ENCODE peak calls at places on chromosomes 1 and 21, in four cellular contexts. J, E, L and D are unnamed samples.

GRCh38 chr1:232378266-232379041 is 251.5 kb downstream of the SIPA1L2 start:
- DNase-seq in J (peak; percentile 55), E (no peak), L (no peak), D (no peak)

GRCh38 chr1:107464827-107465226 is 324.0 kb downstream of the NTNG1 start:
- DNase-seq in J (no peak), E (no peak), L (no peak), D (no peak)

GRCh38 chr1:185646202-185646683 is 87.9 kb upstream of the HMCN1 start:
- DNase-seq in J (peak; percentile 98), E (peak; percentile 90), L (peak; percentile 90), D (peak; percentile 98)

GRCh38 chr1:4172659-4173599 is 272.9 kb upstream of the C1orf174 start:
- DNase-seq in J (no peak), E (no peak), L (peak; percentile 1), D (no peak)

GRCh38 chr21:17931080-17931479 is 111.9 kb upstream of the C21orf91 start:
- DNase-seq in J (no peak), E (no peak), L (no peak), D (no peak)

GRCh38 chr21:34900376-34900775 is 148.7 kb downstream of the RUNX1 start:
- DNase-seq in J (peak; percentile 61), E (peak; percentile 37), L (no peak), D (no peak)

GRCh38 chr1:18100493-18101063 is 7.0 kb upstream of the IGSF21 start:
- DNase-seq in J (peak; percentile 48), E (peak; percentile 75), L (peak; percentile 70), D (peak; percentile 11)

GRCh38 chr1:218459878-218460277 is 114.7 kb downstream of the TGFB2 start:
- DNase-seq in J (peak; percentile 96), E (peak; percentile 50), L (no peak), D (peak; percentile 51)

GRCh38 chr1:232322162-232322734 is 307.7 kb downstream of the SIPA1L2 start:
- DNase-seq in J (no peak), E (peak; percentile 59), L (no peak), D (no peak)

GRCh38 chr1:45892068-45892785 is 88.8 kb downstream of the MAST2 start:
- DNase-seq in J (peak; percentile 96), E (peak; percentile 76), L (no peak), D (no peak)

GRCh38 chr1:78607334-78607927 is 12.8 kb upstream of the IFI44L start:
- DNase-seq in J (peak; percentile 61), E (peak; percentile 39), L (no peak), D (no peak)

GRCh38 chr21:37837381-37837780 is 78.9 kb downstream of the KCNJ6 start:
- DNase-seq in J (no peak), E (no peak), L (no peak), D (no peak)

GRCh38 chr1:226128487-226129075 is 58.0 kb downstream of the ACBD3 start:
- DNase-seq in J (no peak), E (peak; percentile 59), L (no peak), D (no peak)

GRCh38 chr21:33673473-33673872 is 31.2 kb downstream of the ITSN1 start:
- DNase-seq in J (no peak), E (no peak), L (no peak), D (no peak)

GRCh38 chr1:211493865-211494653 is 2.1 kb upstream of the RD3 start:
- DNase-seq in J (no peak), E (no peak), L (no peak), D (no peak)

GRCh38 chr1:27656157-27656893 is 15.7 kb downstream of the IFI6 start:
- DNase-seq in J (peak; percentile 83), E (no peak), L (no peak), D (no peak)

GRCh38 chr1:235783148-235783776 is 83.4 kb downstream of the LYST start:
- DNase-seq in J (peak; percentile 71), E (peak; percentile 53), L (no peak), D (peak; percentile 21)

GRCh38 chr1:235342471-235342870 is 14.1 kb downstream of the GGPS1 start:
- DNase-seq in J (no peak), E (no peak), L (no peak), D (peak; percentile 53)

GRCh38 chr1:36576677-36577076 is 94.0 kb upstream of the CSF3R start:
- DNase-seq in J (no peak), E (no peak), L (no peak), D (no peak)

GRCh38 chr1:85048296-85049064 is at the start of gene MCOLN3:
- DNase-seq in J (no peak), E (peak; percentile 75), L (peak; percentile 27), D (peak; percentile 36)

GRCh38 chr1:192070213-192070612 is 88.0 kb upstream of the RGS18 start:
- DNase-seq in J (no peak), E (no peak), L (no peak), D (no peak)

GRCh38 chr1:201327687-201328240 is 44.5 kb downstream of the PKP1 start:
- DNase-seq in J (no peak), E (no peak), L (no peak), D (no peak)

GRCh38 chr1:24149854-24150227 is 6.9 kb upstream of the IL22RA1 start:
- DNase-seq in J (peak; percentile 38), E (peak; percentile 75), L (no peak), D (no peak)

GRCh38 chr1:240084749-240085148 is 6.9 kb upstream of the FMN2 start:
- DNase-seq in J (no peak), E (no peak), L (no peak), D (no peak)

GRCh38 chr21:42793774-42794173 is 85.6 kb downstream of the WDR4 start:
- DNase-seq in J (no peak), E (no peak), L (no peak), D (no peak)

GRCh38 chr1:209850342-209850979 is 22.7 kb downstream of the UTP25 start:
- DNase-seq in J (peak; percentile 85), E (peak; percentile 68), L (peak; percentile 67), D (peak; percentile 79)

GRCh38 chr1:225768662-225769426 is 8.8 kb upstream of the SRP9 start:
- DNase-seq in J (no peak), E (no peak), L (no peak), D (no peak)